ENCODE peak calls at places on chromosomes 1 and 21, in ten cellular contexts. One of them, this sample, is unnamed.

GRCh38 chr1:246567258-246568235 is 1.3 kb downstream of the CNST start:
- DNase-seq in T-helper 17 cell: no peak
- DNase-seq in amygdala: no peak
- DNase-seq in renal cortical epithelial cell: peak
- DNase-seq in activated naive CD8-positive, alpha-beta T cell treated with anti-CD3 and anti-CD28 coated beads, Interleukin-2, amount 50 U/mL, for 24 hours: no peak
- DNase-seq in fibroblast of mammary gland: peak
- DNase-seq in NCI-H748 treated with DMSO at 0.1 percent for 48 hours: no peak
- DNase-seq in tibial artery: no peak
- DNase-seq in stimulated activated CD4-positive, alpha-beta T cell treated with anti-CD3 and anti-CD28 coated beads, TNF-alpha, amount 100 ng/mL, for 1 hour: no peak
- DNase-seq in iris pigment epithelial cell: peak
- DNase-seq in this sample: no peak

GRCh38 chr1:169739980-169740379 is 6.1 kb upstream of the SELE start:
- DNase-seq in T-helper 17 cell: no peak
- DNase-seq in amygdala: no peak
- DNase-seq in renal cortical epithelial cell: no peak
- DNase-seq in activated naive CD8-positive, alpha-beta T cell treated with anti-CD3 and anti-CD28 coated beads, Interleukin-2, amount 50 U/mL, for 24 hours: no peak
- DNase-seq in fibroblast of mammary gland: no peak
- DNase-seq in NCI-H748 treated with DMSO at 0.1 percent for 48 hours: no peak
- DNase-seq in tibial artery: no peak
- DNase-seq in stimulated activated CD4-positive, alpha-beta T cell treated with anti-CD3 and anti-CD28 coated beads, TNF-alpha, amount 100 ng/mL, for 1 hour: no peak
- DNase-seq in iris pigment epithelial cell: peak
- DNase-seq in this sample: no peak

GRCh38 chr1:2930016-2930815 is 91.1 kb upstream of the ACTRT2 start:
- DNase-seq in T-helper 17 cell: no peak
- DNase-seq in amygdala: no peak
- DNase-seq in renal cortical epithelial cell: no peak
- DNase-seq in activated naive CD8-positive, alpha-beta T cell treated with anti-CD3 and anti-CD28 coated beads, Interleukin-2, amount 50 U/mL, for 24 hours: no peak
- DNase-seq in fibroblast of mammary gland: no peak
- DNase-seq in NCI-H748 treated with DMSO at 0.1 percent for 48 hours: no peak
- DNase-seq in tibial artery: no peak
- DNase-seq in stimulated activated CD4-positive, alpha-beta T cell treated with anti-CD3 and anti-CD28 coated beads, TNF-alpha, amount 100 ng/mL, for 1 hour: no peak
- DNase-seq in iris pigment epithelial cell: no peak
- DNase-seq in this sample: no peak

GRCh38 chr1:43619996-43620920 is 29.7 kb upstream of the KDM4A start:
- DNase-seq in T-helper 17 cell: no peak
- DNase-seq in amygdala: no peak
- DNase-seq in renal cortical epithelial cell: no peak
- DNase-seq in activated naive CD8-positive, alpha-beta T cell treated with anti-CD3 and anti-CD28 coated beads, Interleukin-2, amount 50 U/mL, for 24 hours: no peak
- DNase-seq in fibroblast of mammary gland: no peak
- DNase-seq in NCI-H748 treated with DMSO at 0.1 percent for 48 hours: no peak
- DNase-seq in tibial artery: no peak
- DNase-seq in stimulated activated CD4-positive, alpha-beta T cell treated with anti-CD3 and anti-CD28 coated beads, TNF-alpha, amount 100 ng/mL, for 1 hour: no peak
- DNase-seq in iris pigment epithelial cell: no peak
- DNase-seq in this sample: no peak

GRCh38 chr1:41807390-41807789 is 111.3 kb downstream of the HIVEP3 start:
- DNase-seq in T-helper 17 cell: no peak
- DNase-seq in amygdala: no peak
- DNase-seq in renal cortical epithelial cell: no peak
- DNase-seq in activated naive CD8-positive, alpha-beta T cell treated with anti-CD3 and anti-CD28 coated beads, Interleukin-2, amount 50 U/mL, for 24 hours: no peak
- DNase-seq in fibroblast of mammary gland: no peak
- DNase-seq in NCI-H748 treated with DMSO at 0.1 percent for 48 hours: no peak
- DNase-seq in tibial artery: no peak
- DNase-seq in stimulated activated CD4-positive, alpha-beta T cell treated with anti-CD3 and anti-CD28 coated beads, TNF-alpha, amount 100 ng/mL, for 1 hour: no peak
- DNase-seq in iris pigment epithelial cell: no peak
- DNase-seq in this sample: no peak

GRCh38 chr1:163824006-163824405 is 502.3 kb downstream of the NUF2 start:
- DNase-seq in T-helper 17 cell: no peak
- DNase-seq in amygdala: no peak
- DNase-seq in renal cortical epithelial cell: no peak
- DNase-seq in activated naive CD8-positive, alpha-beta T cell treated with anti-CD3 and anti-CD28 coated beads, Interleukin-2, amount 50 U/mL, for 24 hours: no peak
- DNase-seq in fibroblast of mammary gland: peak
- DNase-seq in NCI-H748 treated with DMSO at 0.1 percent for 48 hours: no peak
- DNase-seq in tibial artery: no peak
- DNase-seq in stimulated activated CD4-positive, alpha-beta T cell treated with anti-CD3 and anti-CD28 coated beads, TNF-alpha, amount 100 ng/mL, for 1 hour: no peak
- DNase-seq in iris pigment epithelial cell: peak
- DNase-seq in this sample: no peak

GRCh38 chr1:9280015-9280860 is 12.5 kb upstream of the SPSB1 start:
- DNase-seq in T-helper 17 cell: no peak
- DNase-seq in amygdala: no peak
- DNase-seq in renal cortical epithelial cell: peak
- DNase-seq in activated naive CD8-positive, alpha-beta T cell treated with anti-CD3 and anti-CD28 coated beads, Interleukin-2, amount 50 U/mL, for 24 hours: peak
- DNase-seq in fibroblast of mammary gland: peak
- DNase-seq in NCI-H748 treated with DMSO at 0.1 percent for 48 hours: no peak
- DNase-seq in tibial artery: peak
- DNase-seq in stimulated activated CD4-positive, alpha-beta T cell treated with anti-CD3 and anti-CD28 coated beads, TNF-alpha, amount 100 ng/mL, for 1 hour: no peak
- DNase-seq in iris pigment epithelial cell: peak
- DNase-seq in this sample: no peak

GRCh38 chr1:87933171-87933570 is 604.5 kb downstream of the LMO4 start:
- DNase-seq in T-helper 17 cell: no peak
- DNase-seq in amygdala: no peak
- DNase-seq in renal cortical epithelial cell: no peak
- DNase-seq in activated naive CD8-positive, alpha-beta T cell treated with anti-CD3 and anti-CD28 coated beads, Interleukin-2, amount 50 U/mL, for 24 hours: no peak
- DNase-seq in fibroblast of mammary gland: no peak
- DNase-seq in NCI-H748 treated with DMSO at 0.1 percent for 48 hours: no peak
- DNase-seq in tibial artery: no peak
- DNase-seq in stimulated activated CD4-positive, alpha-beta T cell treated with anti-CD3 and anti-CD28 coated beads, TNF-alpha, amount 100 ng/mL, for 1 hour: no peak
- DNase-seq in iris pigment epithelial cell: no peak
- DNase-seq in this sample: no peak

GRCh38 chr21:15058718-15059316 is 6.0 kb downstream of the NRIP1 start:
- DNase-seq in T-helper 17 cell: no peak
- DNase-seq in amygdala: no peak
- DNase-seq in renal cortical epithelial cell: peak
- DNase-seq in activated naive CD8-positive, alpha-beta T cell treated with anti-CD3 and anti-CD28 coated beads, Interleukin-2, amount 50 U/mL, for 24 hours: no peak
- DNase-seq in fibroblast of mammary gland: peak
- DNase-seq in NCI-H748 treated with DMSO at 0.1 percent for 48 hours: no peak
- DNase-seq in tibial artery: no peak
- DNase-seq in stimulated activated CD4-positive, alpha-beta T cell treated with anti-CD3 and anti-CD28 coated beads, TNF-alpha, amount 100 ng/mL, for 1 hour: no peak
- DNase-seq in iris pigment epithelial cell: peak
- DNase-seq in this sample: no peak

GRCh38 chr1:164638506-164639202 is 79.7 kb downstream of the PBX1 start:
- DNase-seq in T-helper 17 cell: no peak
- DNase-seq in amygdala: no peak
- DNase-seq in renal cortical epithelial cell: no peak
- DNase-seq in activated naive CD8-positive, alpha-beta T cell treated with anti-CD3 and anti-CD28 coated beads, Interleukin-2, amount 50 U/mL, for 24 hours: no peak
- DNase-seq in fibroblast of mammary gland: no peak
- DNase-seq in NCI-H748 treated with DMSO at 0.1 percent for 48 hours: peak
- DNase-seq in tibial artery: no peak
- DNase-seq in stimulated activated CD4-positive, alpha-beta T cell treated with anti-CD3 and anti-CD28 coated beads, TNF-alpha, amount 100 ng/mL, for 1 hour: no peak
- DNase-seq in iris pigment epithelial cell: no peak
- DNase-seq in this sample: no peak

GRCh38 chr1:171917361-171917760 is 76.1 kb downstream of the DNM3 start:
- DNase-seq in T-helper 17 cell: no peak
- DNase-seq in amygdala: no peak
- DNase-seq in renal cortical epithelial cell: no peak
- DNase-seq in activated naive CD8-positive, alpha-beta T cell treated with anti-CD3 and anti-CD28 coated beads, Interleukin-2, amount 50 U/mL, for 24 hours: no peak
- DNase-seq in fibroblast of mammary gland: no peak
- DNase-seq in NCI-H748 treated with DMSO at 0.1 percent for 48 hours: no peak
- DNase-seq in tibial artery: no peak
- DNase-seq in stimulated activated CD4-positive, alpha-beta T cell treated with anti-CD3 and anti-CD28 coated beads, TNF-alpha, amount 100 ng/mL, for 1 hour: no peak
- DNase-seq in iris pigment epithelial cell: no peak
- DNase-seq in this sample: no peak

GRCh38 chr1:117658676-117659075 is 52.8 kb downstream of the TENT5C start:
- DNase-seq in T-helper 17 cell: peak
- DNase-seq in amygdala: no peak
- DNase-seq in renal cortical epithelial cell: no peak
- DNase-seq in activated naive CD8-positive, alpha-beta T cell treated with anti-CD3 and anti-CD28 coated beads, Interleukin-2, amount 50 U/mL, for 24 hours: peak
- DNase-seq in fibroblast of mammary gland: no peak
- DNase-seq in NCI-H748 treated with DMSO at 0.1 percent for 48 hours: no peak
- DNase-seq in tibial artery: no peak
- DNase-seq in stimulated activated CD4-positive, alpha-beta T cell treated with anti-CD3 and anti-CD28 coated beads, TNF-alpha, amount 100 ng/mL, for 1 hour: peak
- DNase-seq in iris pigment epithelial cell: no peak
- DNase-seq in this sample: no peak

GRCh38 chr1:38267037-38268036 is 220.7 kb upstream of the POU3F1 start:
- DNase-seq in T-helper 17 cell: no peak
- DNase-seq in amygdala: no peak
- DNase-seq in renal cortical epithelial cell: no peak
- DNase-seq in activated naive CD8-positive, alpha-beta T cell treated with anti-CD3 and anti-CD28 coated beads, Interleukin-2, amount 50 U/mL, for 24 hours: no peak
- DNase-seq in fibroblast of mammary gland: no peak
- DNase-seq in NCI-H748 treated with DMSO at 0.1 percent for 48 hours: no peak
- DNase-seq in tibial artery: no peak
- DNase-seq in stimulated activated CD4-positive, alpha-beta T cell treated with anti-CD3 and anti-CD28 coated beads, TNF-alpha, amount 100 ng/mL, for 1 hour: no peak
- DNase-seq in iris pigment epithelial cell: no peak
- DNase-seq in this sample: no peak

GRCh38 chr1:27097484-27097917 is 57.4 kb downstream of the SLC9A1 start:
- DNase-seq in T-helper 17 cell: peak
- DNase-seq in amygdala: peak
- DNase-seq in renal cortical epithelial cell: peak
- DNase-seq in activated naive CD8-positive, alpha-beta T cell treated with anti-CD3 and anti-CD28 coated beads, Interleukin-2, amount 50 U/mL, for 24 hours: peak
- DNase-seq in fibroblast of mammary gland: peak
- DNase-seq in NCI-H748 treated with DMSO at 0.1 percent for 48 hours: peak
- DNase-seq in tibial artery: peak
- DNase-seq in stimulated activated CD4-positive, alpha-beta T cell treated with anti-CD3 and anti-CD28 coated beads, TNF-alpha, amount 100 ng/mL, for 1 hour: peak
- DNase-seq in iris pigment epithelial cell: peak
- DNase-seq in this sample: peak

GRCh38 chr1:38991638-38992449 is 768 bp downstream of the AKIRIN1 start:
- DNase-seq in T-helper 17 cell: no peak
- DNase-seq in amygdala: peak
- DNase-seq in renal cortical epithelial cell: peak
- DNase-seq in activated naive CD8-positive, alpha-beta T cell treated with anti-CD3 and anti-CD28 coated beads, Interleukin-2, amount 50 U/mL, for 24 hours: peak
- DNase-seq in fibroblast of mammary gland: no peak
- DNase-seq in NCI-H748 treated with DMSO at 0.1 percent for 48 hours: peak
- DNase-seq in tibial artery: peak
- DNase-seq in stimulated activated CD4-positive, alpha-beta T cell treated with anti-CD3 and anti-CD28 coated beads, TNF-alpha, amount 100 ng/mL, for 1 hour: no peak
- DNase-seq in iris pigment epithelial cell: peak
- DNase-seq in this sample: peak

GRCh38 chr1:3777647-3778589 is 5.4 kb downstream of the SMIM1 start:
- DNase-seq in T-helper 17 cell: no peak
- DNase-seq in amygdala: no peak
- DNase-seq in renal cortical epithelial cell: no peak
- DNase-seq in activated naive CD8-positive, alpha-beta T cell treated with anti-CD3 and anti-CD28 coated beads, Interleukin-2, amount 50 U/mL, for 24 hours: no peak
- DNase-seq in fibroblast of mammary gland: no peak
- DNase-seq in NCI-H748 treated with DMSO at 0.1 percent for 48 hours: no peak
- DNase-seq in tibial artery: no peak
- DNase-seq in stimulated activated CD4-positive, alpha-beta T cell treated with anti-CD3 and anti-CD28 coated beads, TNF-alpha, amount 100 ng/mL, for 1 hour: no peak
- DNase-seq in iris pigment epithelial cell: no peak
- DNase-seq in this sample: no peak

GRCh38 chr1:93874025-93874651 is 4.9 kb downstream of the DNTTIP2 start:
- DNase-seq in T-helper 17 cell: no peak
- DNase-seq in amygdala: no peak
- DNase-seq in renal cortical epithelial cell: peak
- DNase-seq in activated naive CD8-positive, alpha-beta T cell treated with anti-CD3 and anti-CD28 coated beads, Interleukin-2, amount 50 U/mL, for 24 hours: no peak
- DNase-seq in fibroblast of mammary gland: peak
- DNase-seq in NCI-H748 treated with DMSO at 0.1 percent for 48 hours: no peak
- DNase-seq in tibial artery: no peak
- DNase-seq in stimulated activated CD4-positive, alpha-beta T cell treated with anti-CD3 and anti-CD28 coated beads, TNF-alpha, amount 100 ng/mL, for 1 hour: no peak
- DNase-seq in iris pigment epithelial cell: peak
- DNase-seq in this sample: no peak

GRCh38 chr1:202037706-202038296 is 27.4 kb downstream of the ELF3 start:
- DNase-seq in T-helper 17 cell: no peak
- DNase-seq in amygdala: no peak
- DNase-seq in renal cortical epithelial cell: peak
- DNase-seq in activated naive CD8-positive, alpha-beta T cell treated with anti-CD3 and anti-CD28 coated beads, Interleukin-2, amount 50 U/mL, for 24 hours: no peak
- DNase-seq in fibroblast of mammary gland: peak
- DNase-seq in NCI-H748 treated with DMSO at 0.1 percent for 48 hours: no peak
- DNase-seq in tibial artery: no peak
- DNase-seq in stimulated activated CD4-positive, alpha-beta T cell treated with anti-CD3 and anti-CD28 coated beads, TNF-alpha, amount 100 ng/mL, for 1 hour: no peak
- DNase-seq in iris pigment epithelial cell: peak
- DNase-seq in this sample: no peak

GRCh38 chr1:231153726-231154125 is 8.1 kb upstream of the TRIM67 start:
- DNase-seq in T-helper 17 cell: no peak
- DNase-seq in amygdala: no peak
- DNase-seq in renal cortical epithelial cell: no peak
- DNase-seq in activated naive CD8-positive, alpha-beta T cell treated with anti-CD3 and anti-CD28 coated beads, Interleukin-2, amount 50 U/mL, for 24 hours: no peak
- DNase-seq in fibroblast of mammary gland: no peak
- DNase-seq in NCI-H748 treated with DMSO at 0.1 percent for 48 hours: no peak
- DNase-seq in tibial artery: no peak
- DNase-seq in stimulated activated CD4-positive, alpha-beta T cell treated with anti-CD3 and anti-CD28 coated beads, TNF-alpha, amount 100 ng/mL, for 1 hour: no peak
- DNase-seq in iris pigment epithelial cell: no peak
- DNase-seq in this sample: no peak

GRCh38 chr1:93433407-93433961 is 14.4 kb upstream of the FNBP1L start:
- DNase-seq in T-helper 17 cell: no peak
- DNase-seq in amygdala: no peak
- DNase-seq in renal cortical epithelial cell: peak
- DNase-seq in activated naive CD8-positive, alpha-beta T cell treated with anti-CD3 and anti-CD28 coated beads, Interleukin-2, amount 50 U/mL, for 24 hours: no peak
- DNase-seq in fibroblast of mammary gland: no peak
- DNase-seq in NCI-H748 treated with DMSO at 0.1 percent for 48 hours: no peak
- DNase-seq in tibial artery: no peak
- DNase-seq in stimulated activated CD4-positive, alpha-beta T cell treated with anti-CD3 and anti-CD28 coated beads, TNF-alpha, amount 100 ng/mL, for 1 hour: no peak
- DNase-seq in iris pigment epithelial cell: no peak
- DNase-seq in this sample: no peak

GRCh38 chr1:59453297-59453970 is 156.5 kb downstream of the FGGY start:
- DNase-seq in T-helper 17 cell: no peak
- DNase-seq in amygdala: no peak
- DNase-seq in renal cortical epithelial cell: no peak
- DNase-seq in activated naive CD8-positive, alpha-beta T cell treated with anti-CD3 and anti-CD28 coated beads, Interleukin-2, amount 50 U/mL, for 24 hours: no peak
- DNase-seq in fibroblast of mammary gland: peak
- DNase-seq in NCI-H748 treated with DMSO at 0.1 percent for 48 hours: no peak
- DNase-seq in tibial artery: no peak
- DNase-seq in stimulated activated CD4-positive, alpha-beta T cell treated with anti-CD3 and anti-CD28 coated beads, TNF-alpha, amount 100 ng/mL, for 1 hour: no peak
- DNase-seq in iris pigment epithelial cell: no peak
- DNase-seq in this sample: no peak

GRCh38 chr1:172970186-172970585 is 80.6 kb downstream of the TNFSF18 start:
- DNase-seq in T-helper 17 cell: no peak
- DNase-seq in amygdala: no peak
- DNase-seq in renal cortical epithelial cell: peak
- DNase-seq in activated naive CD8-positive, alpha-beta T cell treated with anti-CD3 and anti-CD28 coated beads, Interleukin-2, amount 50 U/mL, for 24 hours: no peak
- DNase-seq in fibroblast of mammary gland: peak
- DNase-seq in NCI-H748 treated with DMSO at 0.1 percent for 48 hours: no peak
- DNase-seq in tibial artery: no peak
- DNase-seq in stimulated activated CD4-positive, alpha-beta T cell treated with anti-CD3 and anti-CD28 coated beads, TNF-alpha, amount 100 ng/mL, for 1 hour: no peak
- DNase-seq in iris pigment epithelial cell: peak
- DNase-seq in this sample: no peak

GRCh38 chr1:16178596-16179497 is 23.0 kb upstream of the EPHA2 start:
- DNase-seq in T-helper 17 cell: no peak
- DNase-seq in amygdala: no peak
- DNase-seq in renal cortical epithelial cell: peak
- DNase-seq in activated naive CD8-positive, alpha-beta T cell treated with anti-CD3 and anti-CD28 coated beads, Interleukin-2, amount 50 U/mL, for 24 hours: no peak
- DNase-seq in fibroblast of mammary gland: no peak
- DNase-seq in NCI-H748 treated with DMSO at 0.1 percent for 48 hours: no peak
- DNase-seq in tibial artery: no peak
- DNase-seq in stimulated activated CD4-positive, alpha-beta T cell treated with anti-CD3 and anti-CD28 coated beads, TNF-alpha, amount 100 ng/mL, for 1 hour: no peak
- DNase-seq in iris pigment epithelial cell: no peak
- DNase-seq in this sample: no peak

GRCh38 chr1:94602312-94602711 is 60.8 kb upstream of the F3 start:
- DNase-seq in T-helper 17 cell: no peak
- DNase-seq in amygdala: no peak
- DNase-seq in renal cortical epithelial cell: peak
- DNase-seq in activated naive CD8-positive, alpha-beta T cell treated with anti-CD3 and anti-CD28 coated beads, Interleukin-2, amount 50 U/mL, for 24 hours: no peak
- DNase-seq in fibroblast of mammary gland: peak
- DNase-seq in NCI-H748 treated with DMSO at 0.1 percent for 48 hours: no peak
- DNase-seq in tibial artery: no peak
- DNase-seq in stimulated activated CD4-positive, alpha-beta T cell treated with anti-CD3 and anti-CD28 coated beads, TNF-alpha, amount 100 ng/mL, for 1 hour: no peak
- DNase-seq in iris pigment epithelial cell: peak
- DNase-seq in this sample: no peak

GRCh38 chr21:8992731-8993174 is 1528.6 kb upstream of the TPTE start:
- DNase-seq in T-helper 17 cell: no peak
- DNase-seq in amygdala: no peak
- DNase-seq in renal cortical epithelial cell: peak
- DNase-seq in activated naive CD8-positive, alpha-beta T cell treated with anti-CD3 and anti-CD28 coated beads, Interleukin-2, amount 50 U/mL, for 24 hours: no peak
- DNase-seq in fibroblast of mammary gland: no peak
- DNase-seq in NCI-H748 treated with DMSO at 0.1 percent for 48 hours: no peak
- DNase-seq in tibial artery: no peak
- DNase-seq in stimulated activated CD4-positive, alpha-beta T cell treated with anti-CD3 and anti-CD28 coated beads, TNF-alpha, amount 100 ng/mL, for 1 hour: no peak
- DNase-seq in iris pigment epithelial cell: no peak
- DNase-seq in this sample: no peak

GRCh38 chr1:205532996-205533728 is 28.7 kb downstream of the CDK18 start:
- DNase-seq in T-helper 17 cell: no peak
- DNase-seq in amygdala: no peak
- DNase-seq in renal cortical epithelial cell: no peak
- DNase-seq in activated naive CD8-positive, alpha-beta T cell treated with anti-CD3 and anti-CD28 coated beads, Interleukin-2, amount 50 U/mL, for 24 hours: no peak
- DNase-seq in fibroblast of mammary gland: no peak
- DNase-seq in NCI-H748 treated with DMSO at 0.1 percent for 48 hours: no peak
- DNase-seq in tibial artery: no peak
- DNase-seq in stimulated activated CD4-positive, alpha-beta T cell treated with anti-CD3 and anti-CD28 coated beads, TNF-alpha, amount 100 ng/mL, for 1 hour: no peak
- DNase-seq in iris pigment epithelial cell: no peak
- DNase-seq in this sample: no peak

GRCh38 chr1:220485131-220485530 is 42.8 kb upstream of the MARK1 start:
- DNase-seq in T-helper 17 cell: no peak
- DNase-seq in amygdala: no peak
- DNase-seq in renal cortical epithelial cell: no peak
- DNase-seq in activated naive CD8-positive, alpha-beta T cell treated with anti-CD3 and anti-CD28 coated beads, Interleukin-2, amount 50 U/mL, for 24 hours: no peak
- DNase-seq in fibroblast of mammary gland: no peak
- DNase-seq in NCI-H748 treated with DMSO at 0.1 percent for 48 hours: no peak
- DNase-seq in tibial artery: no peak
- DNase-seq in stimulated activated CD4-positive, alpha-beta T cell treated with anti-CD3 and anti-CD28 coated beads, TNF-alpha, amount 100 ng/mL, for 1 hour: no peak
- DNase-seq in iris pigment epithelial cell: no peak
- DNase-seq in this sample: no peak

GRCh38 chr1:8903410-8903809 is 24.9 kb upstream of the ENO1 start:
- DNase-seq in T-helper 17 cell: no peak
- DNase-seq in amygdala: no peak
- DNase-seq in renal cortical epithelial cell: peak
- DNase-seq in activated naive CD8-positive, alpha-beta T cell treated with anti-CD3 and anti-CD28 coated beads, Interleukin-2, amount 50 U/mL, for 24 hours: no peak
- DNase-seq in fibroblast of mammary gland: peak
- DNase-seq in NCI-H748 treated with DMSO at 0.1 percent for 48 hours: no peak
- DNase-seq in tibial artery: no peak
- DNase-seq in stimulated activated CD4-positive, alpha-beta T cell treated with anti-CD3 and anti-CD28 coated beads, TNF-alpha, amount 100 ng/mL, for 1 hour: no peak
- DNase-seq in iris pigment epithelial cell: peak
- DNase-seq in this sample: no peak